ENCODE peak calls at places on chromosome 15, in four cellular contexts. One of them, this sample, is unnamed.

GRCh38 chr15:81189583-81190283 is 6.9 kb upstream of the IL16 start:
- DNase-seq in LoVo: no peak
- DNase-seq in iris pigment epithelial cell: peak
- DNase-seq in BJ: peak
- DNase-seq in this sample: peak

GRCh38 chr15:62469874-62470688 is 305.0 kb upstream of the C2CD4B start:
- DNase-seq in BJ: peak
- DNase-seq in LoVo: no peak
- DNase-seq in iris pigment epithelial cell: peak
- DNase-seq in this sample: peak

GRCh38 chr15:37891754-37892368 is 42.6 kb upstream of the TMCO5A start:
- DNase-seq in LoVo: peak
- DNase-seq in BJ: no peak
- DNase-seq in iris pigment epithelial cell: peak
- DNase-seq in this sample: peak

GRCh38 chr15:97688177-97688576 is 272.3 kb upstream of the ARRDC4 start:
- DNase-seq in BJ: no peak
- DNase-seq in LoVo: no peak
- DNase-seq in iris pigment epithelial cell: no peak
- DNase-seq in this sample: no peak

GRCh38 chr15:70193734-70194133 is 96.0 kb upstream of the TLE3 start:
- DNase-seq in BJ: no peak
- DNase-seq in LoVo: no peak
- DNase-seq in iris pigment epithelial cell: no peak
- DNase-seq in this sample: no peak

GRCh38 chr15:76334438-76335004 is 2.1 kb upstream of the ISL2 start:
- DNase-seq in iris pigment epithelial cell: no peak
- DNase-seq in LoVo: no peak
- DNase-seq in BJ: no peak
- DNase-seq in this sample: no peak

GRCh38 chr15:30065025-30065801 is 17.5 kb upstream of the GOLGA8J start:
- DNase-seq in iris pigment epithelial cell: peak
- DNase-seq in BJ: peak
- DNase-seq in LoVo: peak
- DNase-seq in this sample: peak

GRCh38 chr15:82306791-82307713 is 42.2 kb downstream of the GOLGA6L10 start:
- DNase-seq in BJ: no peak
- DNase-seq in LoVo: no peak
- DNase-seq in iris pigment epithelial cell: no peak
- DNase-seq in this sample: no peak

GRCh38 chr15:38391186-38391585 is 62.7 kb upstream of the FAM98B start:
- DNase-seq in BJ: no peak
- DNase-seq in LoVo: no peak
- DNase-seq in iris pigment epithelial cell: peak
- DNase-seq in this sample: no peak

GRCh38 chr15:88917764-88918163 is 4.6 kb upstream of the MFGE8 start:
- DNase-seq in BJ: no peak
- DNase-seq in LoVo: no peak
- DNase-seq in iris pigment epithelial cell: no peak
- DNase-seq in this sample: no peak

GRCh38 chr15:62164500-62165028 is 521 bp downstream of the C2CD4B start:
- DNase-seq in BJ: no peak
- DNase-seq in LoVo: no peak
- DNase-seq in iris pigment epithelial cell: no peak
- DNase-seq in this sample: peak

GRCh38 chr15:61764141-61764540 is 296.1 kb downstream of the VPS13C start:
- DNase-seq in LoVo: no peak
- DNase-seq in BJ: no peak
- DNase-seq in iris pigment epithelial cell: no peak
- DNase-seq in this sample: no peak

GRCh38 chr15:68652141-68652540 is 73.3 kb downstream of the CORO2B start:
- DNase-seq in LoVo: no peak
- DNase-seq in iris pigment epithelial cell: no peak
- DNase-seq in BJ: no peak
- DNase-seq in this sample: peak

GRCh38 chr15:89469331-89470107 is 26.9 kb downstream of the RHCG start:
- DNase-seq in iris pigment epithelial cell: no peak
- DNase-seq in BJ: no peak
- DNase-seq in LoVo: no peak
- DNase-seq in this sample: no peak

GRCh38 chr15:66702770-66703539 is 919 bp downstream of the SMAD6 start:
- DNase-seq in LoVo: peak
- DNase-seq in BJ: no peak
- DNase-seq in iris pigment epithelial cell: no peak
- DNase-seq in this sample: no peak

GRCh38 chr15:99932676-99933402 is 199.6 kb upstream of the LYSMD4 start:
- DNase-seq in LoVo: no peak
- DNase-seq in BJ: no peak
- DNase-seq in iris pigment epithelial cell: no peak
- DNase-seq in this sample: no peak

GRCh38 chr15:88606437-88606794 is 14.7 kb upstream of the AEN start:
- DNase-seq in LoVo: no peak
- DNase-seq in BJ: no peak
- DNase-seq in iris pigment epithelial cell: no peak
- DNase-seq in this sample: no peak

GRCh38 chr15:93333826-93334225 is 244.8 kb upstream of the RGMA start:
- DNase-seq in iris pigment epithelial cell: no peak
- DNase-seq in LoVo: no peak
- DNase-seq in BJ: no peak
- DNase-seq in this sample: no peak

GRCh38 chr15:78195735-78196201 is 38.6 kb downstream of the ACSBG1 start:
- DNase-seq in LoVo: peak
- DNase-seq in iris pigment epithelial cell: peak
- DNase-seq in BJ: no peak
- DNase-seq in this sample: peak

GRCh38 chr15:53522878-53523455 is 236.5 kb downstream of the WDR72 start:
- DNase-seq in LoVo: no peak
- DNase-seq in BJ: no peak
- DNase-seq in iris pigment epithelial cell: no peak
- DNase-seq in this sample: no peak

GRCh38 chr15:48459571-48460461 is 128.6 kb downstream of the DUT start:
- DNase-seq in BJ: peak
- DNase-seq in iris pigment epithelial cell: peak
- DNase-seq in LoVo: no peak
- DNase-seq in this sample: peak

GRCh38 chr15:66721954-66722353 is 19.9 kb downstream of the SMAD6 start:
- DNase-seq in BJ: no peak
- DNase-seq in iris pigment epithelial cell: no peak
- DNase-seq in LoVo: no peak
- DNase-seq in this sample: no peak

GRCh38 chr15:88902846-88903245 is 7.5 kb upstream of the HAPLN3 start:
- DNase-seq in iris pigment epithelial cell: no peak
- DNase-seq in LoVo: no peak
- DNase-seq in BJ: no peak
- DNase-seq in this sample: no peak

GRCh38 chr15:41775651-41776050 is 1.4 kb downstream of the MAPKBP1 start:
- DNase-seq in BJ: no peak
- DNase-seq in iris pigment epithelial cell: peak
- DNase-seq in LoVo: no peak
- DNase-seq in this sample: no peak

This sample was measured in EL.